ENCODE peak calls at places on chromosomes 3 and 15, in nine cellular contexts. W is epithelial cell of esophagus; P is cardiac fibroblast; B is heart left ventricle; R is RKO; O is stimulated activated CD8-positive, alpha-beta memory T cell treated with anti-CD3 and anti-CD28 coated beads, Interleukin-12 subunit alpha, Interleukin-12 subunit beta, amount 100 ng/mL, for 4 hours; U is naive thymus-derived CD8-positive, alpha-beta T cell; L is fibroblast of the conjunctiva; H is iris pigment epithelial cell. V is an unnamed sample.
A peak's percentile ranks its signal among the peaks of the same experiment; 100 is the strongest.

GRCh38 chr3:17213102-17213501 is 328.3 kb downstream of the PLCL2 start:
- DNase-seq in B (no peak), H (peak; percentile 70), U (no peak), W (peak; percentile 89), L (no peak), O (no peak), R (no peak), P (no peak), V (no peak)

GRCh38 chr15:68830141-68830540 is 9.4 kb upstream of the ANP32A start:
- DNase-seq in H (no peak), B (no peak), R (no peak), O (no peak), W (no peak), P (no peak), L (no peak), U (no peak), V (no peak)

GRCh38 chr15:43511012-43511885 is 6.2 kb upstream of the MAP1A start:
- DNase-seq in P (no peak), W (peak; percentile 29), U (no peak), H (peak; percentile 23), R (peak; percentile 59), L (no peak), O (no peak), B (no peak), V (no peak)

GRCh38 chr3:150610785-150611184 is 7.7 kb downstream of the SELENOT start:
- DNase-seq in U (no peak), W (no peak), R (no peak), P (peak; percentile 35), O (no peak), H (peak; percentile 43), B (no peak), L (no peak), V (no peak)

GRCh38 chr3:122258757-122259371 is 66.2 kb upstream of the CSTA start:
- DNase-seq in L (peak; percentile 18), U (peak; percentile 22), O (no peak), B (peak; percentile 65), R (peak; percentile 83), H (peak; percentile 63), W (peak; percentile 75), P (peak; percentile 71), V (peak; percentile 13)

GRCh38 chr3:16498130-16498890 is 15.2 kb downstream of the RFTN1 start:
- DNase-seq in O (no peak), H (no peak), R (no peak), U (no peak), B (no peak), P (no peak), W (no peak), L (no peak), V (no peak)

GRCh38 chr3:87900061-87900460 is 158.7 kb downstream of the CGGBP1 start:
- DNase-seq in P (no peak), L (no peak), O (no peak), U (no peak), H (no peak), R (peak; percentile 7), B (no peak), W (no peak), V (no peak)

GRCh38 chr15:99537344-99537743 is 28.4 kb upstream of the MEF2A start:
- DNase-seq in L (no peak), B (peak; percentile 40), H (no peak), U (no peak), R (no peak), P (peak; percentile 32), O (no peak), W (no peak), V (no peak)

GRCh38 chr15:65164139-65164538 is 21.0 kb downstream of the CLPX start:
- DNase-seq in O (no peak), U (no peak), H (no peak), R (no peak), W (no peak), P (no peak), B (no peak), L (no peak), V (no peak)

GRCh38 chr3:125212096-125212508 is 446 bp downstream of the SLC12A8 start:
- DNase-seq in W (no peak), B (no peak), P (no peak), R (no peak), L (no peak), H (no peak), O (no peak), U (no peak), V (no peak)

GRCh38 chr3:128402998-128403397 is 63.7 kb downstream of the DNAJB8 start:
- DNase-seq in W (no peak), B (no peak), H (no peak), O (no peak), R (no peak), P (no peak), L (no peak), U (no peak), V (no peak)

GRCh38 chr3:65584913-65585312 is 453.8 kb downstream of the MAGI1 start:
- DNase-seq in B (no peak), W (no peak), H (no peak), L (no peak), U (no peak), O (no peak), R (no peak), P (no peak), V (no peak)

GRCh38 chr3:64454179-64454578 is 228.9 kb upstream of the PRICKLE2 start:
- DNase-seq in H (peak; percentile 85), B (no peak), L (no peak), R (no peak), P (peak; percentile 78), O (no peak), W (peak; percentile 48), U (no peak), V (no peak)

GRCh38 chr3:52623234-52623792 is 62.4 kb downstream of the PBRM1 start:
- DNase-seq in U (no peak), O (no peak), P (no peak), B (no peak), H (no peak), W (no peak), R (no peak), L (no peak), V (no peak)

GRCh38 chr15:33007295-33007855 is 187.1 kb downstream of the FMN1 start:
- DNase-seq in O (no peak), B (no peak), W (peak; percentile 40), P (peak; percentile 59), H (peak; percentile 62), U (no peak), R (peak; percentile 20), L (no peak), V (peak; percentile 3)

GRCh38 chr3:188170461-188171459 is 16.8 kb downstream of the LPP start:
- DNase-seq in O (peak; percentile 6), L (no peak), B (no peak), R (no peak), U (no peak), P (no peak), H (no peak), W (peak; percentile 89), V (no peak)

GRCh38 chr15:78033864-78034263 is 43.6 kb downstream of the TBC1D2B start:
- DNase-seq in L (no peak), U (peak; percentile 48), R (no peak), B (no peak), O (no peak), H (peak; percentile 44), W (no peak), P (peak; percentile 30), V (no peak)

GRCh38 chr3:68007621-68008226 is 353.3 kb upstream of the SUCLG2 start:
- DNase-seq in B (no peak), L (no peak), R (no peak), O (peak; percentile 4), U (no peak), H (no peak), P (no peak), W (no peak), V (no peak)

GRCh38 chr15:35032471-35032870 is 44.4 kb upstream of the ZNF770 start:
- DNase-seq in W (no peak), H (no peak), B (no peak), U (no peak), P (no peak), R (no peak), O (no peak), L (no peak), V (no peak)

GRCh38 chr3:158696618-158697017 is 24.2 kb upstream of the LXN start:
- DNase-seq in L (no peak), W (peak; percentile 41), O (no peak), U (no peak), B (no peak), P (peak; percentile 56), R (no peak), H (peak; percentile 72), V (no peak)

GRCh38 chr15:35450492-35450891 is 95.5 kb downstream of the DPH6 start:
- DNase-seq in U (no peak), O (no peak), B (no peak), H (peak; percentile 92), L (no peak), W (peak; percentile 88), R (no peak), P (peak; percentile 33), V (no peak)

GRCh38 chr15:67701669-67702068 is 123.6 kb upstream of the SKOR1 start:
- DNase-seq in W (no peak), H (peak; percentile 75), O (no peak), P (peak; percentile 17), R (no peak), B (no peak), U (no peak), L (peak; percentile 26), V (no peak)

GRCh38 chr15:85977586-85977985 is 102.1 kb upstream of the AGBL1 start:
- DNase-seq in W (no peak), B (no peak), R (no peak), P (no peak), H (no peak), L (no peak), O (no peak), U (no peak), V (no peak)

GRCh38 chr3:70885636-70886035 is 573.2 kb upstream of the MDFIC2 start:
- DNase-seq in R (no peak), O (no peak), P (no peak), H (no peak), U (no peak), B (no peak), L (no peak), W (no peak), V (no peak)